ENCODE peak calls at places on chromosomes 4 and X, in nine cellular contexts. J is Calu3; T is CD8-positive, alpha-beta memory T cell; Y is hepatocyte; P is activated naive CD8-positive, alpha-beta T cell treated with anti-CD3 and anti-CD28 coated beads for 36 hours; S is NCI-H446 treated with DMSO at 0.1 percent for 48 hours; O is mesenchymal stem cell; I is cardiac muscle cell; M is stimulated activated CD4-positive, alpha-beta T cell treated with anti-CD3 and anti-CD28 coated beads, Interleukin-4, amount 100 ng/mL, for 4 hours. E is an unnamed sample.

GRCh38 chr4:89837385-89837995 is 529 bp upstream of the SNCA start:
- DNase-seq in M (peak; percentile 14), Y (peak; percentile 26), T (no peak), I (peak; percentile 65), O (peak; percentile 86), P (peak; percentile 25), S (peak; percentile 38), J (peak; percentile 25), E (no peak)

GRCh38 chrX:132648870-132649269 is 160.0 kb upstream of the MBNL3 start:
- DNase-seq in I (no peak), Y (no peak), J (no peak), S (no peak), T (no peak), M (no peak), P (no peak), O (no peak), E (no peak)

GRCh38 chr4:185421366-185422124 is 4.2 kb downstream of the UFSP2 start:
- DNase-seq in I (no peak), S (no peak), Y (no peak), T (no peak), O (peak; percentile 73), J (no peak), P (no peak), M (no peak), E (no peak)

GRCh38 chr4:97587912-97588311 is 555.4 kb downstream of the STPG2 start:
- DNase-seq in P (no peak), T (no peak), O (no peak), I (no peak), M (no peak), S (no peak), J (no peak), Y (no peak), E (no peak)

GRCh38 chrX:75156537-75156945 is 458 bp upstream of the ABCB7 start:
- DNase-seq in J (no peak), Y (peak; percentile 8), O (peak; percentile 58), T (no peak), M (no peak), S (no peak), P (no peak), I (no peak), E (no peak)

GRCh38 chrX:100296183-100296753 is 113.8 kb downstream of the PCDH19 start:
- DNase-seq in J (no peak), O (no peak), P (no peak), Y (no peak), S (no peak), M (no peak), I (no peak), T (no peak), E (no peak)

GRCh38 chrX:154652311-154653047 is 900 bp downstream of the CTAG2 start:
- DNase-seq in P (no peak), J (no peak), O (no peak), S (no peak), I (no peak), Y (peak; percentile 1), M (no peak), T (no peak), E (no peak)

GRCh38 chr4:95124906-95125504 is 367.2 kb downstream of the BMPR1B start:
- DNase-seq in P (no peak), J (peak; percentile 26), S (peak; percentile 2), M (no peak), I (peak; percentile 72), O (peak; percentile 73), T (no peak), Y (peak; percentile 75), E (no peak)

GRCh38 chr4:17468638-17469221 is 43.2 kb downstream of the QDPR start:
- DNase-seq in J (peak; percentile 4), O (peak; percentile 65), P (no peak), I (peak; percentile 68), Y (peak; percentile 60), T (no peak), M (no peak), S (no peak), E (no peak)

GRCh38 chrX:125131146-125131545 is 188.5 kb upstream of the TEX13C start:
- DNase-seq in S (peak; percentile 69), O (peak; percentile 6), I (peak; percentile 14), Y (peak; percentile 4), P (no peak), J (no peak), T (no peak), M (no peak), E (no peak)

GRCh38 chrX:50456712-50457484 is 13.7 kb downstream of the DGKK start:
- DNase-seq in O (no peak), T (no peak), P (no peak), I (no peak), M (no peak), S (no peak), J (no peak), Y (no peak), E (no peak)

GRCh38 chr4:160580581-160580980 is 1477.7 kb downstream of the RAPGEF2 start:
- DNase-seq in J (no peak), T (no peak), S (no peak), I (no peak), Y (no peak), O (no peak), M (no peak), P (no peak), E (no peak)

GRCh38 chrX:46185923-46186810 is 359.1 kb downstream of the ZNF674 start:
- DNase-seq in O (no peak), M (no peak), I (no peak), P (no peak), J (no peak), Y (no peak), S (no peak), T (no peak), E (peak; percentile 4)

GRCh38 chr4:2797545-2798305 is 4.8 kb downstream of the SH3BP2 start:
- DNase-seq in S (no peak), T (no peak), Y (no peak), O (no peak), P (peak; percentile 64), M (peak; percentile 41), I (no peak), J (no peak), E (peak; percentile 71)

GRCh38 chrX:38868941-38869378 is 67.7 kb downstream of the MID1IP1 start:
- DNase-seq in O (peak; percentile 86), S (no peak), P (no peak), Y (no peak), I (no peak), J (peak; percentile 3), T (no peak), M (no peak), E (no peak)

GRCh38 chrX:25300994-25301393 is 285.2 kb upstream of the ARX start:
- DNase-seq in S (no peak), Y (no peak), M (no peak), I (no peak), P (no peak), J (peak; percentile 23), T (no peak), O (no peak), E (no peak)

GRCh38 chrX:48523682-48524081 is 2.1 kb downstream of the EBP start:
- DNase-seq in Y (no peak), S (no peak), T (no peak), M (no peak), I (no peak), J (no peak), O (no peak), P (no peak), E (no peak)

GRCh38 chrX:136665258-136665900 is 17.4 kb downstream of the CD40LG start:
- DNase-seq in I (no peak), M (no peak), P (no peak), J (no peak), Y (no peak), O (no peak), T (no peak), S (no peak), E (no peak)

GRCh38 chr4:145153181-145153903 is 27.0 kb downstream of the OTUD4 start:
- DNase-seq in M (no peak), S (no peak), O (no peak), I (no peak), Y (no peak), J (no peak), T (no peak), P (no peak), E (no peak)

GRCh38 chrX:120380699-120381098 is 18.8 kb downstream of the ATP1B4 start:
- DNase-seq in M (no peak), O (peak; percentile 0), T (peak; percentile 43), Y (peak; percentile 17), P (peak; percentile 3), I (no peak), S (no peak), J (peak; percentile 43), E (no peak)

GRCh38 chr4:186067757-186068385 is 1.1 kb upstream of the TLR3 start:
- DNase-seq in P (peak; percentile 10), S (no peak), T (peak; percentile 15), M (peak; percentile 4), I (peak; percentile 59), J (peak; percentile 58), Y (peak; percentile 68), O (peak; percentile 39), E (no peak)

E was measured in Right ventricle myocardium inferior.